ENCODE peak calls at places on chromosomes 5 and 9, in five cellular contexts. P, W, Q, N and I are unnamed samples.

GRCh38 chr5:127133071-127133470 is 59.8 kb upstream of the C5orf63 start:
- DNase-seq in P (no peak), W (no peak), Q (no peak), N (no peak), I (no peak)

GRCh38 chr5:664994-665360 is 28.2 kb downstream of the TPPP start:
- DNase-seq in P (no peak), W (no peak), Q (no peak), N (no peak), I (no peak)

GRCh38 chr5:59034498-59035186 is 451.8 kb downstream of the RAB3C start:
- DNase-seq in P (no peak), W (no peak), Q (no peak), N (peak), I (no peak)

GRCh38 chr5:170154297-170154696 is 48.6 kb downstream of the FOXI1 start:
- DNase-seq in P (no peak), W (no peak), Q (no peak), N (no peak), I (no peak)

GRCh38 chr9:32350682-32351081 is 33.8 kb upstream of the ACO1 start:
- DNase-seq in P (no peak), W (no peak), Q (no peak), N (peak), I (no peak)

GRCh38 chr5:91020065-91020800 is 362.9 kb downstream of the ARRDC3 start:
- DNase-seq in P (no peak), W (no peak), Q (no peak), N (no peak), I (no peak)

GRCh38 chr5:93967923-93968322 is 226.5 kb upstream of the POU5F2 start:
- DNase-seq in P (no peak), W (no peak), Q (no peak), N (peak), I (no peak)

GRCh38 chr5:178331491-178331981 is 98.9 kb upstream of the PHYKPL start:
- DNase-seq in P (no peak), W (no peak), Q (no peak), N (no peak), I (peak)

GRCh38 chr5:32961066-32961429 is 249.9 kb downstream of the NPR3 start:
- DNase-seq in P (no peak), W (no peak), Q (no peak), N (no peak), I (no peak)

GRCh38 chr9:104494808-104495207 is 9.3 kb upstream of the OR13F1 start:
- DNase-seq in P (no peak), W (no peak), Q (no peak), N (peak), I (no peak)

GRCh38 chr9:35951736-35952135 is 6.2 kb downstream of the OR2S2 start:
- DNase-seq in P (no peak), W (no peak), Q (no peak), N (no peak), I (no peak)

GRCh38 chr9:87076825-87077224 is 129.5 kb upstream of the GAS1 start:
- DNase-seq in P (no peak), W (no peak), Q (no peak), N (no peak), I (no peak)

GRCh38 chr9:134186471-134187109 is 22.2 kb upstream of the RNU6ATAC start:
- DNase-seq in P (no peak), W (peak), Q (no peak), N (no peak), I (peak)

GRCh38 chr5:125659316-125660071 is 763.7 kb upstream of the GRAMD2B start:
- DNase-seq in P (no peak), W (no peak), Q (peak), N (no peak), I (no peak)

GRCh38 chr9:136921307-136921706 is 23.2 kb downstream of the FBXW5 start:
- DNase-seq in P (no peak), W (no peak), Q (no peak), N (no peak), I (no peak)

GRCh38 chr5:127012933-127013332 is 17.4 kb downstream of the MARCHF3 start:
- DNase-seq in P (no peak), W (no peak), Q (no peak), N (no peak), I (no peak)

GRCh38 chr5:1227669-1228068 is 2.5 kb downstream of the SLC6A18 start:
- DNase-seq in P (no peak), W (no peak), Q (no peak), N (peak), I (no peak)

GRCh38 chr9:113247640-113248039 is 26.3 kb downstream of the SLC31A1 start:
- DNase-seq in P (no peak), W (no peak), Q (no peak), N (peak), I (no peak)

GRCh38 chr5:68419637-68420452 is 204.3 kb downstream of the PIK3R1 start:
- DNase-seq in P (no peak), W (no peak), Q (no peak), N (no peak), I (no peak)

GRCh38 chr5:169343761-169344160 is 42.8 kb upstream of the SLIT3 start:
- DNase-seq in P (no peak), W (no peak), Q (no peak), N (no peak), I (no peak)

GRCh38 chr9:5557606-5558587 is 47.6 kb downstream of the PDCD1LG2 start:
- DNase-seq in P (peak), W (peak), Q (no peak), N (no peak), I (peak)

GRCh38 chr9:115121140-115121710 is 3.3 kb upstream of the TNC start:
- DNase-seq in P (no peak), W (no peak), Q (no peak), N (no peak), I (no peak)

GRCh38 chr5:74251106-74252032 is 389.2 kb downstream of the ENC1 start:
- DNase-seq in P (no peak), W (peak), Q (peak), N (no peak), I (no peak)

GRCh38 chr5:168433982-168434381 is 52.3 kb upstream of the RARS1 start:
- DNase-seq in P (no peak), W (no peak), Q (no peak), N (no peak), I (no peak)

GRCh38 chr9:133572821-133573361 is 36.3 kb downstream of the FAM163B start:
- DNase-seq in P (no peak), W (no peak), Q (no peak), N (peak), I (no peak)

GRCh38 chr5:143213851-143214363 is 189.6 kb downstream of the NR3C1 start:
- DNase-seq in P (peak), W (no peak), Q (no peak), N (no peak), I (no peak)

GRCh38 chr5:177306674-177307543 is 3.3 kb downstream of the PRELID1 start:
- DNase-seq in P (no peak), W (no peak), Q (no peak), N (no peak), I (peak)

GRCh38 chr5:179288101-179288808 is 57.0 kb downstream of the ADAMTS2 start:
- DNase-seq in P (no peak), W (peak), Q (no peak), N (no peak), I (peak)

GRCh38 chr5:20276061-20276958 is 288.3 kb upstream of the CDH18 start:
- DNase-seq in P (no peak), W (no peak), Q (no peak), N (no peak), I (no peak)

GRCh38 chr5:185095-186070 is 5.9 kb upstream of the LRRC14B start:
- DNase-seq in P (no peak), W (no peak), Q (no peak), N (no peak), I (no peak)

GRCh38 chr5:43469671-43470396 is 13.8 kb downstream of the TMEM267 start:
- DNase-seq in P (no peak), W (no peak), Q (no peak), N (no peak), I (no peak)

GRCh38 chr5:39411051-39411450 is 13.7 kb downstream of the DAB2 start:
- DNase-seq in P (no peak), W (no peak), Q (no peak), N (no peak), I (no peak)

GRCh38 chr5:178281321-178281720 is 48.7 kb upstream of the PHYKPL start:
- DNase-seq in P (no peak), W (no peak), Q (no peak), N (no peak), I (no peak)

GRCh38 chr9:134825025-134825424 is 55.6 kb upstream of the FCN2 start:
- DNase-seq in P (no peak), W (no peak), Q (no peak), N (no peak), I (no peak)

GRCh38 chr9:33818832-33819500 is 2.0 kb downstream of the UBE2R2 start:
- DNase-seq in P (no peak), W (no peak), Q (no peak), N (no peak), I (no peak)

GRCh38 chr5:6142353-6142752 is 236.0 kb downstream of the MED10 start:
- DNase-seq in P (no peak), W (no peak), Q (no peak), N (no peak), I (no peak)

GRCh38 chr5:103487822-103488493 is 74.6 kb downstream of the NUDT12 start:
- DNase-seq in P (peak), W (no peak), Q (no peak), N (no peak), I (no peak)

GRCh38 chr9:95167998-95168397 is 149.5 kb downstream of the FANCC start:
- DNase-seq in P (peak), W (no peak), Q (peak), N (peak), I (no peak)

GRCh38 chr5:79436224-79436623 is 77.7 kb downstream of the HOMER1 start:
- DNase-seq in P (no peak), W (no peak), Q (no peak), N (no peak), I (no peak)